ENCODE peak calls at places on chromosomes 5 and 9, in six cellular contexts. One of them, this sample, is unnamed.

GRCh38 chr9:35774907-35775635 is 16.3 kb upstream of the NPR2 start:
- DNase-seq in cardiac muscle cell: peak; percentile 24
- DNase-seq in stomach: no peak
- DNase-seq in Peyer's patch: no peak
- DNase-seq in aorta: peak; percentile 54
- DNase-seq in H9: no peak
- DNase-seq in this sample: no peak

GRCh38 chr5:110441035-110441434 is 285.4 kb downstream of the TMEM232 start:
- DNase-seq in cardiac muscle cell: peak; percentile 41
- DNase-seq in stomach: no peak
- DNase-seq in Peyer's patch: no peak
- DNase-seq in aorta: no peak
- DNase-seq in H9: peak; percentile 36
- DNase-seq in this sample: no peak

GRCh38 chr5:74256947-74257573 is 383.5 kb downstream of the ENC1 start:
- DNase-seq in cardiac muscle cell: no peak
- DNase-seq in stomach: no peak
- DNase-seq in Peyer's patch: no peak
- DNase-seq in aorta: no peak
- DNase-seq in H9: no peak
- DNase-seq in this sample: no peak

GRCh38 chr9:77575785-77576184 is 72.3 kb downstream of the GNA14 start:
- DNase-seq in cardiac muscle cell: peak; percentile 53
- DNase-seq in stomach: no peak
- DNase-seq in Peyer's patch: no peak
- DNase-seq in aorta: no peak
- DNase-seq in H9: no peak
- DNase-seq in this sample: no peak

GRCh38 chr5:119943148-119943547 is 313.8 kb downstream of the FAM170A start:
- DNase-seq in cardiac muscle cell: peak; percentile 31
- DNase-seq in stomach: no peak
- DNase-seq in Peyer's patch: no peak
- DNase-seq in aorta: no peak
- DNase-seq in H9: no peak
- DNase-seq in this sample: no peak

GRCh38 chr5:96745844-96746531 is 61.8 kb downstream of the ERAP1 start:
- DNase-seq in cardiac muscle cell: peak; percentile 26
- DNase-seq in stomach: no peak
- DNase-seq in Peyer's patch: no peak
- DNase-seq in aorta: no peak
- DNase-seq in H9: no peak
- DNase-seq in this sample: no peak

GRCh38 chr5:139795074-139796001 is at the start of gene PSD2:
- DNase-seq in cardiac muscle cell: peak; percentile 15
- DNase-seq in stomach: peak; percentile 39
- DNase-seq in Peyer's patch: no peak
- DNase-seq in aorta: peak; percentile 56
- DNase-seq in H9: peak; percentile 51
- DNase-seq in this sample: no peak

GRCh38 chr5:100551183-100551582 is 16.0 kb downstream of the FAM174A start:
- DNase-seq in cardiac muscle cell: no peak
- DNase-seq in stomach: no peak
- DNase-seq in Peyer's patch: no peak
- DNase-seq in aorta: no peak
- DNase-seq in H9: no peak
- DNase-seq in this sample: no peak

GRCh38 chr9:129405089-129405830 is 215.6 kb downstream of the C9orf50 start:
- DNase-seq in cardiac muscle cell: peak; percentile 82
- DNase-seq in stomach: no peak
- DNase-seq in Peyer's patch: no peak
- DNase-seq in aorta: peak; percentile 34
- DNase-seq in H9: no peak
- DNase-seq in this sample: no peak

GRCh38 chr5:124920909-124921666 is 174.6 kb upstream of the ZNF608 start:
- DNase-seq in cardiac muscle cell: no peak
- DNase-seq in stomach: no peak
- DNase-seq in Peyer's patch: no peak
- DNase-seq in aorta: no peak
- DNase-seq in H9: no peak
- DNase-seq in this sample: no peak

GRCh38 chr9:75378036-75378435 is 289.7 kb downstream of the OSTF1 start:
- DNase-seq in cardiac muscle cell: no peak
- DNase-seq in stomach: no peak
- DNase-seq in Peyer's patch: peak; percentile 53
- DNase-seq in aorta: peak; percentile 81
- DNase-seq in H9: no peak
- DNase-seq in this sample: no peak

GRCh38 chr9:119453490-119453911 is 84.3 kb upstream of the BRINP1 start:
- DNase-seq in cardiac muscle cell: no peak
- DNase-seq in stomach: no peak
- DNase-seq in Peyer's patch: no peak
- DNase-seq in aorta: no peak
- DNase-seq in H9: no peak
- DNase-seq in this sample: peak; percentile 59

GRCh38 chr5:6545770-6546690 is 86.8 kb downstream of the NSUN2 start:
- DNase-seq in cardiac muscle cell: no peak
- DNase-seq in stomach: no peak
- DNase-seq in Peyer's patch: no peak
- DNase-seq in aorta: no peak
- DNase-seq in H9: no peak
- DNase-seq in this sample: no peak

GRCh38 chr5:87151547-87151946 is 116.1 kb upstream of the RASA1 start:
- DNase-seq in cardiac muscle cell: peak; percentile 80
- DNase-seq in stomach: no peak
- DNase-seq in Peyer's patch: no peak
- DNase-seq in aorta: no peak
- DNase-seq in H9: no peak
- DNase-seq in this sample: no peak

GRCh38 chr5:174306345-174307030 is 261.0 kb downstream of the NSG2 start:
- DNase-seq in cardiac muscle cell: no peak
- DNase-seq in stomach: no peak
- DNase-seq in Peyer's patch: no peak
- DNase-seq in aorta: no peak
- DNase-seq in H9: peak; percentile 24
- DNase-seq in this sample: no peak

GRCh38 chr5:53059281-53059680 is 50.3 kb downstream of the MOCS2 start:
- DNase-seq in cardiac muscle cell: no peak
- DNase-seq in stomach: no peak
- DNase-seq in Peyer's patch: no peak
- DNase-seq in aorta: no peak
- DNase-seq in H9: no peak
- DNase-seq in this sample: no peak

GRCh38 chr9:98333703-98334582 is 78.5 kb upstream of the TBC1D2 start:
- DNase-seq in cardiac muscle cell: peak; percentile 88
- DNase-seq in stomach: no peak
- DNase-seq in Peyer's patch: no peak
- DNase-seq in aorta: no peak
- DNase-seq in H9: no peak
- DNase-seq in this sample: no peak

GRCh38 chr9:36486454-36486932 is 86.2 kb upstream of the MELK start:
- DNase-seq in cardiac muscle cell: no peak
- DNase-seq in stomach: no peak
- DNase-seq in Peyer's patch: no peak
- DNase-seq in aorta: no peak
- DNase-seq in H9: no peak
- DNase-seq in this sample: no peak

GRCh38 chr5:439636-440035 is 3.3 kb upstream of the EXOC3 start:
- DNase-seq in cardiac muscle cell: no peak
- DNase-seq in stomach: no peak
- DNase-seq in Peyer's patch: peak; percentile 26
- DNase-seq in aorta: peak; percentile 32
- DNase-seq in H9: peak; percentile 15
- DNase-seq in this sample: peak; percentile 56

GRCh38 chr9:126612813-126613641 is 701 bp upstream of the LMX1B start:
- DNase-seq in cardiac muscle cell: no peak
- DNase-seq in stomach: no peak
- DNase-seq in Peyer's patch: no peak
- DNase-seq in aorta: no peak
- DNase-seq in H9: peak; percentile 52
- DNase-seq in this sample: peak; percentile 52

GRCh38 chr5:115816226-115817042 is at the start of gene CDO1:
- DNase-seq in cardiac muscle cell: peak; percentile 74
- DNase-seq in stomach: no peak
- DNase-seq in Peyer's patch: peak; percentile 51
- DNase-seq in aorta: peak; percentile 77
- DNase-seq in H9: peak; percentile 75
- DNase-seq in this sample: peak; percentile 61

GRCh38 chr5:126339215-126339805 is 83.9 kb upstream of the GRAMD2B start:
- DNase-seq in cardiac muscle cell: peak; percentile 84
- DNase-seq in stomach: no peak
- DNase-seq in Peyer's patch: peak; percentile 68
- DNase-seq in aorta: no peak
- DNase-seq in H9: no peak
- DNase-seq in this sample: no peak

GRCh38 chr9:137271696-137272076 is 5.8 kb upstream of the TOR4A start:
- DNase-seq in cardiac muscle cell: no peak
- DNase-seq in stomach: no peak
- DNase-seq in Peyer's patch: no peak
- DNase-seq in aorta: no peak
- DNase-seq in H9: no peak
- DNase-seq in this sample: peak; percentile 47

GRCh38 chr9:121259935-121260334 is 8.0 kb upstream of the GSN start:
- DNase-seq in cardiac muscle cell: no peak
- DNase-seq in stomach: no peak
- DNase-seq in Peyer's patch: no peak
- DNase-seq in aorta: no peak
- DNase-seq in H9: no peak
- DNase-seq in this sample: no peak

GRCh38 chr9:121261107-121261460 is 6.9 kb upstream of the GSN start:
- DNase-seq in cardiac muscle cell: peak; percentile 50
- DNase-seq in stomach: no peak
- DNase-seq in Peyer's patch: no peak
- DNase-seq in aorta: no peak
- DNase-seq in H9: peak; percentile 42
- DNase-seq in this sample: no peak

GRCh38 chr9:121262450-121262849 is 5.5 kb upstream of the GSN start:
- DNase-seq in cardiac muscle cell: no peak
- DNase-seq in stomach: no peak
- DNase-seq in Peyer's patch: no peak
- DNase-seq in aorta: no peak
- DNase-seq in H9: no peak
- DNase-seq in this sample: no peak

GRCh38 chr9:121260457-121261106 is 7.4 kb upstream of the GSN start:
- DNase-seq in cardiac muscle cell: no peak
- DNase-seq in stomach: no peak
- DNase-seq in Peyer's patch: no peak
- DNase-seq in aorta: no peak
- DNase-seq in H9: no peak
- DNase-seq in this sample: no peak

DNA sequence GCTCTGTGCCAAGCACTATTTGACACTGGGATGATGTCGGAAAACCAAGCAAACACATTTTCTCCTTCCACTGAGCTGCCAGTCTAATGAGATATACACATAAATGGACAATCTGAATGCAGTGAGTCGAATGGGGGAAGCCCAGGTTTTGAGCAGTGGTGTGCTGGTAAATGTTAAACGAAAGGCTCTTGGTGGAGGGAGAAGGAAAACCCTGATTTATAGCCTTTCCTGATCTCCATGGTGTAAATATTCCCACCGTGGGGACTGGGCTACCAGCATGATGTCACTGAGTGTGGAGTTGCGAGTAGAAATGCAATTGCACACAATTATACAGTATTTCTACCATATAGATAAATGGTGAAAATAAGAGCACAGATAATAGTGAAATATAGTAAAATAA is 5.0 kb upstream of the GSN start:
- DNase-seq in cardiac muscle cell: no peak
- DNase-seq in stomach: no peak
- DNase-seq in Peyer's patch: no peak
- DNase-seq in aorta: no peak
- DNase-seq in H9: no peak
- DNase-seq in this sample: no peak
- H3K27me3 ChIP-seq in cardiac muscle cell: no peaks in the 10 kb centered on the region
- H3K27me3 ChIP-seq in stomach: no peaks in the 10 kb centered on the region
- H3K27me3 ChIP-seq in Peyer's patch: no peaks in the 10 kb centered on the region
- H3K27me3 ChIP-seq in aorta: no peaks in the 10 kb centered on the region
- H3K27me3 ChIP-seq in H9: peaks cover 14% of the 10 kb centered on the region
- H3K27me3 ChIP-seq in this sample: no peaks in the 10 kb centered on the region

GRCh38 chr5:177508837-177509236 is 789 bp downstream of the DOK3 start:
- DNase-seq in cardiac muscle cell: no peak
- DNase-seq in stomach: no peak
- DNase-seq in Peyer's patch: peak; percentile 60
- DNase-seq in aorta: peak; percentile 43
- DNase-seq in H9: no peak
- DNase-seq in this sample: no peak
- H3K27ac ChIP-seq in cardiac muscle cell: no peak overlapping the region
- H3K27ac ChIP-seq in stomach: no peak overlapping the region
- H3K27ac ChIP-seq in Peyer's patch: peak overlapping the region; percentile 61
- H3K27ac ChIP-seq in aorta: no peak overlapping the region
- H3K27ac ChIP-seq in H9: no peak overlapping the region
- H3K27ac ChIP-seq in this sample: no peak overlapping the region

GRCh38 chr9:134693641-134694367 is 52.2 kb downstream of the COL5A1 start:
- DNase-seq in cardiac muscle cell: no peak
- DNase-seq in stomach: no peak
- DNase-seq in Peyer's patch: no peak
- DNase-seq in aorta: peak; percentile 42
- DNase-seq in H9: no peak
- DNase-seq in this sample: no peak
- H3K27me3 ChIP-seq in cardiac muscle cell: no peaks in the 10 kb centered on the region
- H3K27me3 ChIP-seq in stomach: peaks cover 5% of the 10 kb centered on the region
- H3K27me3 ChIP-seq in Peyer's patch: no peaks in the 10 kb centered on the region
- H3K27me3 ChIP-seq in aorta: no peaks in the 10 kb centered on the region
- H3K27me3 ChIP-seq in H9: no peaks in the 10 kb centered on the region
- H3K27me3 ChIP-seq in this sample: no peaks in the 10 kb centered on the region

DNA sequence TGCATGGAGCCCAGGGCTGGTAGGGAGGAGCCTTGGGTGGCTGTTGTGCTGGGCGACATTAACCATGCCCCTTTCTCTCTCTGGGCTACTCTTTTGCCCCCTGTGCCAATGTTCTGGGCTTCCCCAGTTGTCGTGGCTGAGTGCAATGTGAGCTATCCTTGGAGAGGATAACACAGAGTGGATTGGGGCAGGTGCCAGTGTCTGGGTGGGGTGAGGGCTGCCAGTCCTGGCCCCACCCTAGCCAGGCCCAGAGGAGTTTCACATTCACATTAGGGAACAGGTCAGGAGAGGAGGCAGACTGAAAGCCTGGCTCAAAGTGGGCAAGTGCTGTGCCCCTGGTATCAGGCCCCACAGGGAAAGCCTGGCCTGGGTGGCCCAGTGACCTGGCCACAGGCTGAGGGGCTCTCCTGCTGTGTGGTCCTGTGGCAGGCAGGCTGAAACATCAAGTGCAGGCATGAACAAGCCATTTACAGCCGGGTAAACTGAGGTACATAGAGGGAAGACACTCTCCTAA is 7.5 kb upstream of the NDST1 start:
- DNase-seq in cardiac muscle cell: no peak
- DNase-seq in stomach: peak; percentile 46
- DNase-seq in Peyer's patch: no peak
- DNase-seq in aorta: no peak
- DNase-seq in H9: no peak
- DNase-seq in this sample: no peak
- H3K27ac ChIP-seq in cardiac muscle cell: peak overlapping the region; percentile 83
- H3K27ac ChIP-seq in stomach: peak overlapping the region; percentile 15
- H3K27ac ChIP-seq in Peyer's patch: no peak overlapping the region
- H3K27ac ChIP-seq in aorta: no peak overlapping the region
- H3K27ac ChIP-seq in H9: no peak overlapping the region
- H3K27ac ChIP-seq in this sample: peak overlapping the region; percentile 88

GRCh38 chr9:21796768-21797167 is 5.7 kb upstream of the MTAP start:
- DNase-seq in cardiac muscle cell: peak; percentile 28
- DNase-seq in stomach: no peak
- DNase-seq in Peyer's patch: no peak
- DNase-seq in aorta: no peak
- DNase-seq in H9: no peak
- DNase-seq in this sample: no peak
- H3K27me3 ChIP-seq in cardiac muscle cell: peaks cover 90% of the 10 kb centered on the region
- H3K27me3 ChIP-seq in stomach: peaks cover 36% of the 10 kb centered on the region
- H3K27me3 ChIP-seq in Peyer's patch: no peaks in the 10 kb centered on the region
- H3K27me3 ChIP-seq in aorta: no peaks in the 10 kb centered on the region
- H3K27me3 ChIP-seq in H9: no peaks in the 10 kb centered on the region
- H3K27me3 ChIP-seq in this sample: no peaks in the 10 kb centered on the region